ENCODE peak calls at places on chromosomes 12 and 14, in five cellular contexts. R is left ventricle myocardium inferior; N is hepatocyte; V is tibial nerve; F is effector memory CD4-positive, alpha-beta T cell. X is an unnamed sample.

GRCh38 chr12:3680919-3681594 is 71.9 kb downstream of the CRACR2A start:
- DNase-seq in F (no peak), V (no peak), N (peak), R (peak), X (no peak)

GRCh38 chr12:128726866-128727265 is 96.9 kb downstream of the SLC15A4 start:
- DNase-seq in F (no peak), N (peak), R (no peak), V (no peak), X (no peak)

GRCh38 chr12:119239040-119239439 is 60.3 kb downstream of the HSPB8 start:
- DNase-seq in R (no peak), N (no peak), F (no peak), V (no peak), X (no peak)

GRCh38 chr12:79844693-79845092 is 90.2 kb downstream of the PPP1R12A start:
- DNase-seq in V (no peak), F (no peak), N (peak), R (no peak), X (no peak)

GRCh38 chr14:67940894-67941455 is 121.4 kb downstream of the RAD51B start:
- DNase-seq in F (no peak), R (no peak), N (no peak), V (no peak), X (no peak)

GRCh38 chr12:102480401-102480800 is at the start of gene IGF1:
- DNase-seq in R (no peak), F (no peak), V (no peak), N (peak), X (peak)

GRCh38 chr14:101719045-101719645 is 42.4 kb upstream of the PPP2R5C start:
- DNase-seq in F (no peak), R (no peak), V (no peak), N (no peak), X (no peak)

GRCh38 chr12:119783787-119784186 is 93.3 kb downstream of the CIT start:
- DNase-seq in F (no peak), R (no peak), N (no peak), V (no peak), X (no peak)

GRCh38 chr12:990308-990648 is 745 bp upstream of the ERC1 start:
- DNase-seq in N (peak), R (peak), F (no peak), V (peak), X (peak)

GRCh38 chr14:99129998-99130397 is 142.0 kb downstream of the BCL11B start:
- DNase-seq in R (no peak), N (no peak), V (no peak), F (no peak), X (no peak)

GRCh38 chr14:20608383-20609095 is 17.4 kb upstream of the RNASE12 start:
- DNase-seq in V (no peak), F (no peak), R (no peak), N (no peak), X (no peak)

GRCh38 chr12:13205809-13206559 is 9.5 kb downstream of the EMP1 start:
- DNase-seq in F (no peak), R (no peak), N (no peak), V (no peak), X (no peak)

DNA sequence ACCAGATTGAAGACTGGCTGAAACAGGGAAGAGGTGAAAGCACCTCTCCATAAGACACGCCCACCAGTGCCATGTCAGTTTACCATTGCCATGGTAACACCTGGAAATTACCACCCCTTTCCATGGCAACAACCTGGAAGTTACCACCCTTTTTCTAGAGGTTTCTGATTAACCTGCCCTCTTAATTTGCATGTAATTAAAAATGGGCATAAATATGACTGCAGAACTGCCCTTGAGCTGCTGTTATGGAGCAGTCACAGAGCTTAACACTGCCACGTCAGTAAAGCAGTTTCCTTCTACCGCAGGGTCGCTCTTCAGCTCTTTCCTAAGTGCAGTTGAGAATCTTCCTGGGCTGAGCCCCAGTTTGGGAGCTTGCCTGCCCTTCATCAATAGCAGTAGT is 55.2 kb downstream of the RASSF3 start:
- DNase-seq in F (peak), V (no peak), R (no peak), N (no peak), X (peak)
- H3K4me3 ChIP-seq in F (no peak), V (no peak), R (peak), N (no peak), X (peak)

DNA sequence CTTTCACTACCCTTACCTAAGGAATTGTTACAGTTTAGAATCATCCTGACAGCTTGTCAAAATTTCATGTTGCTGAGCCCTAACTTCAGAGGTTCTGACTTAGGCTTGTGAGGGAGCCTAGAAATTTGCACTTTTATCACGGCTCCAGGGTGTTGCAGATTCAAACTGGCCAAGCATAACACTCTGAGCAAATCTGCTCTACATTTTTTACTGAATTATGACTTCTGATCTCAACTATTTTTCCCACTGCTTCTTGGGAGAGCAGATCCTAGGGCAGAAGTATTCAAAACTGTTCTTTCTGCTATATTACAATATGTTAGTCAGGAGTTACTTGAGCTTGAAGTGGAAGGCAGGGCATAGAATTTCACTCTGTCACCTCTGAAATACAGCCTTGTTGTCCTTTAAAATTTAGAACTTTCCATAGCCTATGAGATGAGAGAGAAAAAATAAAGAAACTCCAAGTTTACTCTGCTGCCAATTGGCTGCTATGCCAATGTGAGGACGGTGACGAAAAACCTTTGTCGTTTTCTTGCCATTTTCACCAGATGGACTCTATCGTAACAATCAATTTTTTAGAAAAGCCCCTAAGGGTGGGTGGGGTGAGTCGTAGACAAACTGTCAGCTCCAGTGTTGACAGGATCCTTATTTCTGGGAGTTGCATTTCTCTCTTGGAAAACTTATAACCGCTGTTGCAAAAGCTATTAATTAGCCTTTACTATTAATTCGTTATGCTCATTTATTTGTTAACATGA is 16.4 kb upstream of the KERA start:
- DNase-seq in R (no peak), F (no peak), N (no peak), V (no peak), X (no peak)
- H3K4me3 ChIP-seq in R (no peak), F (no peak), N (no peak), V (no peak), X (no peak)

GRCh38 chr12:6426882-6427671 is 17.7 kb upstream of the CD27 start:
- DNase-seq in F (peak), R (no peak), V (no peak), N (no peak), X (peak)
- H3K4me3 ChIP-seq in F (peak), R (no peak), V (no peak), N (no peak), X (peak)

DNA sequence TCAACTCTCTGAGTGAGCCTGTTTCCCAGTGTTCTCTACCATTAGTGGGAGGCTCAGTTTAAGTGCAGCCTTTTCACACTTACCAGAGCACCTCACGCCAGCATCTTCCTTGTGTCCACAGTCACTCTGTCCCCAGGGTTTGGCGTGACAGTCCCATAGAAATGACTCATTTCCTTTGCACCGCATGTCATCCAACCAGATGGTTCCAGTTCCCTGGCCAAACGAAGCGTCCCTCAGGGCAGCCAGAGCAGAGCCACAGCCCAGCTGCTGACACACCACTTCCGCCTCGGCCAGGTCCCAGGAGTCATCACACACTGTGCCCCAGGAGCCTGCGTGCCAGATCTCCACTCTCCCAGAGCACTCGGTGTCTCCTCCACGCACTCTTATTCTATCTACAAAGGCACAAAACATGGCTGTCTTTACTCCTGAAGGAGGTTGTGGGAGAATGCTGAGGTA is 65.4 kb downstream of the ACSM4 start:
- DNase-seq in V (no peak), F (no peak), N (no peak), R (peak), X (no peak)
- H3K4me3 ChIP-seq in V (no peak), F (no peak), N (no peak), R (peak), X (no peak)

DNA sequence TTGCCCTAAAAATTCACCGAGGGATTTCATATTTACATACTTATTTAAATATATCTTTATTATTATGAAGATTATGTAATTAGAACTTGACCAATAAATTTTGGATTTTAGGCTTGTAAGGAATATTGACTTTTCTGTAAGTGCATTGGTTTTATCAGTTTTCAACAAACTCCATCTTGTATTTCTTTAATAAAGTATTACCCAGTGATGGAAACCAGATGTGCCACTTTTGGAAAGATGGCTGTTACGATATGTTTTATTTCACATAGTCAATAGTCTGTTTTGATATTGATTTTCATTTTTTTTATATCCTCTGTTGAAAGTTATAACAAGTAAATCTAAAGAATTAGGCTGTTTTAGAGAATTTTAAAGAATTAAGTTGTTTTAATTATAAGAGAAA is 1.8 kb downstream of the MON2 start:
- DNase-seq in V (no peak), N (no peak), F (no peak), R (no peak), X (no peak)
- H3K4me3 ChIP-seq in V (no peak), N (peak), F (no peak), R (peak), X (peak)

GRCh38 chr14:104844306-104845032 is 20.6 kb upstream of the CEP170B start:
- DNase-seq in F (no peak), V (no peak), N (no peak), R (no peak), X (no peak)
- H3K4me3 ChIP-seq in F (no peak), V (no peak), N (no peak), R (peak), X (no peak)

GRCh38 chr14:24145219-24145618 is 1.2 kb downstream of the PSME2 start:
- DNase-seq in N (no peak), V (no peak), R (no peak), F (no peak), X (no peak)
- H3K4me3 ChIP-seq in N (no peak), V (no peak), R (peak), F (no peak), X (peak)

GRCh38 chr14:52545584-52546317 is 6.6 kb downstream of the TXNDC16 start:
- DNase-seq in N (no peak), V (no peak), F (no peak), R (no peak), X (no peak)
- H3K4me3 ChIP-seq in N (no peak), V (no peak), F (no peak), R (no peak), X (no peak)

GRCh38 chr14:55073856-55074255 is 22.4 kb downstream of the MAPK1IP1L start:
- DNase-seq in R (no peak), N (no peak), F (no peak), V (no peak), X (no peak)

GRCh38 chr14:55077155-55077554 is 25.7 kb downstream of the MAPK1IP1L start:
- DNase-seq in N (peak), V (no peak), F (no peak), R (no peak), X (peak)

GRCh38 chr14:55075628-55076027 is 24.2 kb downstream of the MAPK1IP1L start:
- DNase-seq in V (no peak), R (no peak), N (no peak), F (no peak), X (no peak)

GRCh38 chr14:55071870-55072640 is 20.6 kb downstream of the MAPK1IP1L start:
- DNase-seq in R (peak), N (peak), F (no peak), V (no peak), X (peak)

DNA sequence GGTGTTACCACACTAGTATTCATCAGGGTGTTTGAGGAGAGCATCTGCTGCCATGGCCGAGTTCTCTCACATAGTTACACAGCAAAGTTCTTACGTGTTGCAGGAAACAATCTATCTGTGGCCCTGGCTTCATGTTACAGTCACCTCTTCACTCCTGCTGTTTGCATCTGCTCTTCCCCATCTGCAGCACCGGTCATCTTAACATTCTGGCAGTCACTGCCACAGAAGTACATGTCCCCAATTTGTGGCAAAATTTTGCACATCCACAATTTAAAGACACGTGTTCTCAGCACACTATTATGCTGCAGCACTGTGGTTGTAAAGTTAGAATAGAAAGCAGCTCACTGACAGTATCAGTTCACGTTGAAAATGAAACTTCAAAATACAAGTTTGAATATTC is 23.2 kb downstream of the MAPK1IP1L start:
- DNase-seq in R (no peak), N (no peak), V (no peak), F (no peak), X (peak)
- H3K4me3 ChIP-seq in R (no peak), N (no peak), V (no peak), F (peak), X (peak)

GRCh38 chr12:121577443-121578180 is 3.2 kb downstream of the KDM2B start:
- DNase-seq in R (no peak), N (no peak), F (no peak), V (no peak), X (no peak)

GRCh38 chr12:121579981-121580868 is 598 bp downstream of the KDM2B start:
- DNase-seq in F (peak), R (peak), V (peak), N (peak), X (peak)

GRCh38 chr12:121578230-121579189 is 2.3 kb downstream of the KDM2B start:
- DNase-seq in R (peak), V (no peak), F (no peak), N (no peak), X (no peak)

GRCh38 chr12:121580959-121581680 is at the start of gene KDM2B:
- DNase-seq in V (no peak), F (peak), R (peak), N (peak), X (peak)

DNA sequence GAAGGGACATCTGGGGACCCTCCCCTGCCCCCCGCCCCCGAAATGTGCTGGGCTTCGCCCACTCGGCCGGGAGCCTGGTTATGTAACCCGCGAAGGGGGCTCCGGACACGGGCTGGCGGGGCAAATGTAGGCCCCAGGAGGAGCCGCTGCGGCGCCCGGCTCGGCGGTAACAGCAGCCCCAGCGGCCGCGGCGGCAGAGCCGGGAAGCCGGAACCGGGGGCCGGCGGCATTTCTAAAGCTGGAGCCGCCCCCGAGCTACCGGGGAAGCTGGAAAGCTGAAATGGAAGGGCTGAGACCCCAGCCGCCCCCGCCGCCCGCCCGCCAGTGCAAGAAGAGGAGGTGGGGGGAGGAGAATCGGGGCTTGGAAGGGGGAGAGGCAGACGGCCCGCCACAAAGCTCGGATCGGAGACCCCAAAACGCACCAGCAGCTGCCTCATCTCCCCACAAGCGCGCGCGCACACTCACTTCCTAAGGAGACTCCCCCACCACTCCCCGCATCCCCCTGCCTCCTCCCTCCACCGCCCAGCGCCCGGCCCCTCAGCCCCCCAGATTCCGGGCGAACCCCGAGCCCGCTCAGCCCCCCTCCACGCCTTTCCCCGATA is 1.5 kb downstream of the KDM2B start:
- DNase-seq in F (peak), V (peak), N (peak), R (peak), X (peak)
- H3K4me3 ChIP-seq in F (peak), V (peak), N (peak), R (peak), X (peak)